ENCODE peak calls at places on chromosomes 16 and 17, in six cellular contexts. X is mucosa of descending colon, U is RCC 7860, K is WTC11, E is IMR-90, V is MCF 10A. P is an unnamed sample.
A peak's percentile ranks its signal among the peaks of the same experiment; 100 is the strongest.

GRCh38 chr17:58666858-58667267 is 25.0 kb downstream of the TEX14 start:
- DNase-seq in X (peak; percentile 82), U (no peak), K (no peak), E (peak; percentile 79), V (no peak), P (peak; percentile 77)

GRCh38 chr16:47667956-47668355 is 206.8 kb downstream of the PHKB start:
- DNase-seq in X (no peak), U (no peak), K (no peak), E (peak; percentile 19), V (no peak), P (no peak)

GRCh38 chr17:33948299-33948698 is 306.8 kb upstream of the CCL2 start:
- DNase-seq in X (no peak), U (no peak), K (no peak), E (no peak), V (no peak), P (no peak)

GRCh38 chr16:49757744-49758069 is 98.2 kb downstream of the ZNF423 start:
- DNase-seq in X (no peak), U (no peak), K (peak; percentile 53), E (no peak), V (no peak), P (no peak)

GRCh38 chr16:973366-973765 is 2.6 kb upstream of the LMF1 start:
- DNase-seq in X (no peak), U (no peak), K (no peak), E (no peak), V (no peak), P (no peak)

GRCh38 chr17:20284018-20284417 is 183.3 kb downstream of the LGALS9B start:
- DNase-seq in X (no peak), U (no peak), K (no peak), E (peak; percentile 42), V (no peak), P (no peak)

GRCh38 chr16:24309222-24309905 is 53.2 kb downstream of the CACNG3 start:
- DNase-seq in X (no peak), U (peak; percentile 59), K (no peak), E (peak; percentile 39), V (peak; percentile 98), P (no peak)

GRCh38 chr17:64787255-64787920 is 125.3 kb upstream of the SMURF2 start:
- DNase-seq in X (peak; percentile 64), U (no peak), K (no peak), E (no peak), V (no peak), P (peak; percentile 81)

GRCh38 chr16:28830531-28830930 is 7.7 kb downstream of the ATXN2L start:
- DNase-seq in X (no peak), U (no peak), K (no peak), E (no peak), V (no peak), P (no peak)

GRCh38 chr17:50681260-50682200 is 26.2 kb downstream of the ANKRD40 start:
- DNase-seq in X (peak; percentile 71), U (peak; percentile 57), K (no peak), E (peak; percentile 82), V (peak; percentile 67), P (peak; percentile 66)

GRCh38 chr16:51374346-51374745 is 223.3 kb upstream of the SALL1 start:
- DNase-seq in X (no peak), U (peak; percentile 57), K (no peak), E (peak; percentile 81), V (peak; percentile 52), P (no peak)

GRCh38 chr17:65523853-65524664 is 37.4 kb downstream of the AXIN2 start:
- DNase-seq in X (no peak), U (no peak), K (no peak), E (no peak), V (no peak), P (no peak)

GRCh38 chr17:38730526-38731379 is 612 bp downstream of the CISD3 start:
- DNase-seq in X (peak; percentile 97), U (peak; percentile 83), K (peak; percentile 47), E (peak; percentile 42), V (peak; percentile 83), P (peak; percentile 95)

GRCh38 chr17:38741853-38742421 is 6.2 kb downstream of the PCGF2 start:
- DNase-seq in X (peak; percentile 78), U (no peak), K (no peak), E (no peak), V (no peak), P (peak; percentile 86)

GRCh38 chr16:84650062-84650991 is 2.0 kb downstream of the KLHL36 start:
- DNase-seq in X (no peak), U (peak; percentile 81), K (no peak), E (peak; percentile 86), V (no peak), P (no peak)

GRCh38 chr17:19727466-19728113 is 11.2 kb upstream of the SLC47A2 start:
- DNase-seq in X (peak; percentile 58), U (no peak), K (no peak), E (peak; percentile 68), V (peak; percentile 91), P (peak; percentile 56)

GRCh38 chr16:81595676-81596292 is 151.2 kb downstream of the CMIP start:
- DNase-seq in X (no peak), U (no peak), K (no peak), E (no peak), V (no peak), P (no peak)

GRCh38 chr16:83953796-83954576 is 946 bp downstream of the OSGIN1 start:
- DNase-seq in X (peak; percentile 65), U (peak; percentile 46), K (no peak), E (peak; percentile 32), V (peak; percentile 61), P (peak; percentile 50)

GRCh38 chr16:57501492-57501891 is 15.2 kb upstream of the DOK4 start:
- DNase-seq in X (no peak), U (no peak), K (no peak), E (no peak), V (no peak), P (no peak)

GRCh38 chr17:77995146-77995852 is 36.8 kb downstream of the TNRC6C start:
- DNase-seq in X (no peak), U (no peak), K (no peak), E (no peak), V (no peak), P (no peak)

GRCh38 chr17:40443988-40444899 is 994 bp downstream of the IGFBP4 start:
- DNase-seq in X (peak; percentile 47), U (no peak), K (no peak), E (peak; percentile 19), V (no peak), P (peak; percentile 49)

GRCh38 chr16:87464691-87465300 is 28.0 kb downstream of the ZCCHC14 start:
- DNase-seq in X (peak; percentile 60), U (peak; percentile 86), K (no peak), E (peak; percentile 96), V (peak; percentile 77), P (peak; percentile 58)

GRCh38 chr16:74725641-74726040 is 25.0 kb upstream of the MLKL start:
- DNase-seq in X (no peak), U (no peak), K (no peak), E (no peak), V (no peak), P (no peak)

GRCh38 chr16:4313563-4314531 is 2.0 kb upstream of the GLIS2 start:
- DNase-seq in X (no peak), U (peak; percentile 78), K (peak; percentile 84), E (no peak), V (no peak), P (peak; percentile 39)

GRCh38 chr16:55900616-55901393 is 25.6 kb upstream of the CES5A start:
- DNase-seq in X (no peak), U (no peak), K (no peak), E (no peak), V (no peak), P (no peak)

GRCh38 chr17:45171338-45172231 is 9.9 kb downstream of the HEXIM2 start:
- DNase-seq in X (peak; percentile 62), U (no peak), K (peak; percentile 73), E (no peak), V (peak; percentile 92), P (peak; percentile 83)

GRCh38 chr16:11759163-11759834 is 16.6 kb upstream of the TXNDC11 start:
- DNase-seq in X (peak; percentile 91), U (no peak), K (no peak), E (no peak), V (no peak), P (peak; percentile 78)

GRCh38 chr16:3274947-3275346 is 8.3 kb upstream of the ZNF263 start:
- DNase-seq in X (no peak), U (no peak), K (no peak), E (no peak), V (no peak), P (no peak)

GRCh38 chr16:84941916-84942315 is 69.4 kb downstream of the ZDHHC7 start:
- DNase-seq in X (no peak), U (no peak), K (no peak), E (peak; percentile 46), V (peak; percentile 61), P (no peak)

GRCh38 chr17:29112780-29113295 is 67.4 kb downstream of the MYO18A start:
- DNase-seq in X (no peak), U (peak; percentile 47), K (no peak), E (no peak), V (peak; percentile 41), P (no peak)

GRCh38 chr16:68356249-68356918 is 45.6 kb downstream of the PRMT7 start:
- DNase-seq in X (peak; percentile 66), U (no peak), K (no peak), E (no peak), V (no peak), P (peak; percentile 45)

GRCh38 chr16:7646831-7647230 is 314.2 kb downstream of the RBFOX1 start:
- DNase-seq in X (no peak), U (no peak), K (no peak), E (no peak), V (no peak), P (no peak)

P was measured in colonic mucosa.